ENCODE peak calls at places on chromosomes 7 and 10, in five cellular contexts. I is activated T-cell treated with anti-CD3 and anti-CD28 coated beads, Interleukin-2, amount 50 U/mL, for 72 hours; W is C1 segment of cervical spinal cord; G is HCT116; X is ACHN. V is an unnamed sample.

GRCh38 chr7:150409300-150410030 is 30.3 kb downstream of the ZNF775 start:
- DNase-seq in G (no peak), I (no peak), W (no peak), X (no peak), V (no peak)

GRCh38 chr10:60828489-60828852 is 50.2 kb downstream of the CDK1 start:
- DNase-seq in X (no peak), I (no peak), W (no peak), G (no peak), V (no peak)

GRCh38 chr10:71128311-71129010 is 83.9 kb upstream of the UNC5B start:
- DNase-seq in W (no peak), G (no peak), X (no peak), I (no peak), V (peak; percentile 15)

GRCh38 chr10:80158598-80159127 is 26.1 kb downstream of the PLAC9 start:
- DNase-seq in W (no peak), G (peak; percentile 82), X (peak; percentile 94), I (no peak), V (peak; percentile 83)

GRCh38 chr7:88132725-88133124 is 87.1 kb downstream of the SRI start:
- DNase-seq in G (no peak), X (no peak), I (no peak), W (no peak), V (no peak)

GRCh38 chr7:514651-515598 is 4.7 kb downstream of the PDGFA start:
- DNase-seq in W (peak; percentile 26), I (no peak), X (peak; percentile 30), G (no peak), V (no peak)

GRCh38 chr10:99984201-99984600 is 25.5 kb downstream of the DNMBP start:
- DNase-seq in X (no peak), W (no peak), G (no peak), I (no peak), V (no peak)

GRCh38 chr7:88927-89921 is 103.1 kb upstream of the FAM20C start:
- DNase-seq in I (no peak), W (no peak), G (no peak), X (peak; percentile 86), V (peak; percentile 84)

GRCh38 chr7:101216001-101216859 is 1.2 kb downstream of the PLOD3 start:
- DNase-seq in I (no peak), G (no peak), W (no peak), X (peak; percentile 28), V (no peak)

GRCh38 chr10:125120046-125120710 is 40.2 kb downstream of the CTBP2 start:
- DNase-seq in I (no peak), X (peak; percentile 26), W (no peak), G (no peak), V (no peak)

GRCh38 chr7:151007469-151007898 is 16.7 kb downstream of the NOS3 start:
- DNase-seq in X (no peak), G (no peak), W (no peak), I (no peak), V (no peak)

GRCh38 chr10:30013684-30014246 is 45.6 kb downstream of the JCAD start:
- DNase-seq in G (no peak), I (no peak), W (no peak), X (no peak), V (no peak)

GRCh38 chr10:21135396-21135973 is 238.4 kb upstream of the NEBL start:
- DNase-seq in X (no peak), G (no peak), W (no peak), I (no peak), V (no peak)

GRCh38 chr7:111532625-111533024 is 29.7 kb downstream of the IMMP2L start:
- DNase-seq in X (no peak), W (no peak), G (no peak), I (no peak), V (no peak)

GRCh38 chr7:70498633-70499032 is 633.3 kb upstream of the GALNT17 start:
- DNase-seq in X (no peak), G (no peak), I (no peak), W (no peak), V (no peak)

GRCh38 chr7:4799508-4800268 is 24.3 kb downstream of the AP5Z1 start:
- DNase-seq in X (no peak), I (no peak), W (no peak), G (no peak), V (peak; percentile 21)

GRCh38 chr10:3787816-3788215 is 2.8 kb upstream of the KLF6 start:
- DNase-seq in X (no peak), G (no peak), I (no peak), W (no peak), V (no peak)

GRCh38 chr10:131469551-131469950 is 158.0 kb upstream of the TCERG1L start:
- DNase-seq in X (no peak), I (no peak), G (no peak), W (no peak), V (no peak)

GRCh38 chr10:70617798-70618568 is 15.4 kb upstream of the PRF1 start:
- DNase-seq in W (no peak), X (no peak), G (no peak), I (peak; percentile 59), V (no peak)

GRCh38 chr7:150631084-150631824 is 931 bp downstream of the GIMAP6 start:
- DNase-seq in G (no peak), I (peak; percentile 37), X (no peak), W (no peak), V (no peak)

GRCh38 chr7:116772423-116772852 is 89.9 kb upstream of the CAPZA2 start:
- DNase-seq in I (no peak), G (peak; percentile 77), X (peak; percentile 98), W (no peak), V (no peak)

GRCh38 chr10:60048146-60048545 is 141.8 kb upstream of the CCDC6 start:
- DNase-seq in X (peak; percentile 62), W (no peak), G (peak; percentile 18), I (no peak), V (peak; percentile 48)

GRCh38 chr10:113967096-113967495 is 76.6 kb upstream of the ADRB1 start:
- DNase-seq in X (no peak), I (no peak), W (no peak), G (no peak), V (no peak)

GRCh38 chr7:158572000-158572828 is 15.4 kb downstream of the PTPRN2 start:
- DNase-seq in G (no peak), W (no peak), X (peak; percentile 44), I (no peak), V (no peak)

GRCh38 chr7:21850531-21851285 is 95.0 kb downstream of the CDCA7L start:
- DNase-seq in I (no peak), X (no peak), W (no peak), G (no peak), V (no peak)

GRCh38 chr7:12244129-12244528 is 33.0 kb downstream of the TMEM106B start:
- DNase-seq in W (no peak), G (peak; percentile 23), X (peak; percentile 42), I (no peak), V (peak; percentile 70)

GRCh38 chr10:117541909-117542705 is 439 bp upstream of the EMX2 start:
- DNase-seq in X (peak; percentile 46), G (no peak), I (no peak), W (no peak), V (no peak)

GRCh38 chr10:112990271-112990670 is 40.2 kb downstream of the TCF7L2 start:
- DNase-seq in W (no peak), G (no peak), I (no peak), X (no peak), V (no peak)

GRCh38 chr10:110206988-110207804 is at the start of gene MXI1:
- DNase-seq in W (peak; percentile 50), I (peak; percentile 53), X (peak; percentile 81), G (peak; percentile 85), V (peak; percentile 61)

GRCh38 chr7:109092268-109092667 is 522.6 kb downstream of the DNAJB9 start:
- DNase-seq in W (no peak), G (peak; percentile 0), X (no peak), I (no peak), V (no peak)

GRCh38 chr7:151301471-151302462 is 39.8 kb upstream of the NUB1 start:
- DNase-seq in X (no peak), I (no peak), G (no peak), W (no peak), V (no peak)

GRCh38 chr10:3812141-3812540 is 27.1 kb upstream of the KLF6 start:
- DNase-seq in G (no peak), W (no peak), X (no peak), I (no peak), V (no peak)

GRCh38 chr7:101580596-101580995 is 48.5 kb downstream of the MYL10 start:
- DNase-seq in G (no peak), I (no peak), X (no peak), W (no peak), V (no peak)

GRCh38 chr7:30708983-30709382 is 26.7 kb upstream of the CRHR2 start:
- DNase-seq in I (no peak), W (no peak), G (no peak), X (no peak), V (no peak)

GRCh38 chr10:97134202-97134601 is 51.6 kb downstream of the SLIT1 start:
- DNase-seq in G (no peak), I (no peak), W (no peak), X (no peak), V (no peak)

V was measured in Calu3.